ENCODE peak calls at places on chromosomes 2 and 18, in four cellular contexts. A is GM04504, V is GM06990, W is nucleus accumbens. Z is an unnamed sample.
A peak's percentile ranks its signal among the peaks of the same experiment; 100 is the strongest.

GRCh38 chr2:148674063-148675020 is 29.8 kb downstream of the EPC2 start:
- DNase-seq in V (peak; percentile 9), W (no peak), A (no peak), Z (no peak)

GRCh38 chr2:179886-180285 is 83.9 kb downstream of the SH3YL1 start:
- DNase-seq in A (no peak), V (no peak), W (no peak), Z (no peak)

GRCh38 chr2:105395691-105396090 is 3.2 kb downstream of the FHL2 start:
- DNase-seq in W (no peak), V (no peak), A (no peak), Z (no peak)

GRCh38 chr2:207385903-207386302 is 143.9 kb upstream of the CREB1 start:
- DNase-seq in A (no peak), W (no peak), V (no peak), Z (no peak)

GRCh38 chr2:109382946-109383345 is 230.8 kb downstream of the SEPTIN10 start:
- DNase-seq in A (peak; percentile 56), W (no peak), V (no peak), Z (peak; percentile 16)

GRCh38 chr2:73896362-73897239 is 3.8 kb downstream of the ACTG2 start:
- DNase-seq in W (no peak), V (no peak), A (peak; percentile 87), Z (peak; percentile 53)

GRCh38 chr2:135471106-135471505 is 59.9 kb downstream of the ZRANB3 start:
- DNase-seq in A (no peak), V (no peak), W (no peak), Z (no peak)

GRCh38 chr2:177042311-177042710 is 170.3 kb upstream of the HNRNPA3 start:
- DNase-seq in V (no peak), A (no peak), W (no peak), Z (no peak)

GRCh38 chr2:30230479-30230854 is 867 bp upstream of the LBH start:
- DNase-seq in W (no peak), A (no peak), V (no peak), Z (peak; percentile 29)

GRCh38 chr18:79988925-79989361 is 580 bp upstream of the TXNL4A start:
- DNase-seq in W (no peak), V (no peak), A (peak; percentile 26), Z (no peak)

GRCh38 chr2:217713395-217714267 is 289.2 kb downstream of the TNS1 start:
- DNase-seq in V (peak; percentile 34), A (no peak), W (peak; percentile 50), Z (peak; percentile 72)

GRCh38 chr18:79962835-79963657 is 1.4 kb upstream of the HSBP1L1 start:
- DNase-seq in V (peak; percentile 65), A (no peak), W (no peak), Z (no peak)

GRCh38 chr2:120565929-120566328 is 169.7 kb upstream of the GLI2 start:
- DNase-seq in A (no peak), W (no peak), V (no peak), Z (no peak)

GRCh38 chr2:85394976-85395375 is 15.2 kb downstream of the CAPG start:
- DNase-seq in W (no peak), A (no peak), V (no peak), Z (no peak)

GRCh38 chr2:12488365-12488972 is 228.3 kb upstream of the TRIB2 start:
- DNase-seq in W (no peak), A (no peak), V (no peak), Z (no peak)

Z was measured in C1 segment of cervical spinal cord.